ENCODE peak calls at places on chromosomes 3 and 15, in seven cellular contexts. L is uterus; K is left ventricle myocardium inferior; U is dorsolateral prefrontal cortex; A is esophagus muscularis mucosa; I is breast epithelium; M is CD8-positive, alpha-beta memory T cell. F is an unnamed sample.

GRCh38 chr15:75836953-75837321 is 6.3 kb upstream of the UBE2Q2 start:
- DNase-seq in K (no peak), M (peak; percentile 69), U (no peak), A (no peak), L (no peak), I (no peak), F (no peak)

GRCh38 chr3:150286390-150287147 is 121.5 kb upstream of the TSC22D2 start:
- DNase-seq in M (peak; percentile 45), U (no peak), A (no peak), L (no peak), I (no peak), K (no peak), F (no peak)

GRCh38 chr3:12159227-12159601 is 502 bp upstream of the TIMP4 start:
- DNase-seq in L (no peak), I (no peak), A (no peak), K (no peak), M (no peak), U (no peak), F (no peak)

GRCh38 chr15:55741592-55742497 is 1.1 kb downstream of the PRTG start:
- DNase-seq in A (peak; percentile 62), U (no peak), L (no peak), I (no peak), K (no peak), M (no peak), F (no peak)

GRCh38 chr3:189908646-189909045 is 212.1 kb downstream of the P3H2 start:
- DNase-seq in M (no peak), A (no peak), U (no peak), L (no peak), K (no peak), I (no peak), F (no peak)

GRCh38 chr3:168034152-168034928 is 61.4 kb downstream of the GOLIM4 start:
- DNase-seq in I (no peak), K (no peak), A (no peak), L (no peak), M (no peak), U (no peak), F (no peak)

GRCh38 chr15:60656491-60657284 is 177.7 kb upstream of the ICE2 start:
- DNase-seq in L (no peak), A (no peak), K (no peak), U (no peak), I (no peak), M (no peak), F (no peak)

GRCh38 chr3:186996356-186996755 is 66.0 kb downstream of the ST6GAL1 start:
- DNase-seq in L (no peak), M (no peak), K (no peak), U (no peak), A (no peak), I (no peak), F (no peak)

GRCh38 chr3:139159356-139159755 is 114.7 kb upstream of the PRR23C start:
- DNase-seq in A (no peak), U (no peak), K (no peak), M (no peak), I (no peak), L (no peak), F (no peak)

GRCh38 chr15:101723161-101723873 is 956 bp downstream of the TARS3 start:
- DNase-seq in A (no peak), M (peak; percentile 59), K (no peak), U (no peak), I (no peak), L (no peak), F (no peak)

GRCh38 chr3:152317956-152318355 is 49.2 kb downstream of the MBNL1 start:
- DNase-seq in M (no peak), I (no peak), A (no peak), K (no peak), U (no peak), L (no peak), F (no peak)

GRCh38 chr3:8651418-8652322 is 7.1 kb upstream of the SSUH2 start:
- DNase-seq in I (no peak), A (no peak), L (no peak), U (no peak), K (no peak), M (no peak), F (no peak)

GRCh38 chr3:11380314-11380713 is 108.1 kb downstream of the ATG7 start:
- DNase-seq in U (no peak), L (no peak), K (no peak), I (no peak), M (no peak), A (no peak), F (no peak)

GRCh38 chr3:16841906-16842709 is 42.6 kb upstream of the PLCL2 start:
- DNase-seq in L (no peak), M (peak; percentile 86), A (no peak), I (no peak), U (no peak), K (peak; percentile 40), F (peak; percentile 26)

GRCh38 chr3:169345662-169346331 is 317.7 kb downstream of the MECOM start:
- DNase-seq in M (no peak), I (no peak), L (no peak), A (no peak), U (no peak), K (no peak), F (no peak)

GRCh38 chr3:160038862-160039562 is 50.4 kb downstream of the IL12A start:
- DNase-seq in U (peak; percentile 57), M (no peak), L (no peak), K (no peak), I (peak; percentile 24), A (no peak), F (no peak)

GRCh38 chr15:67146214-67146613 is 80.8 kb downstream of the SMAD3 start:
- DNase-seq in U (no peak), A (no peak), I (no peak), M (no peak), L (peak; percentile 77), K (peak; percentile 58), F (no peak)

GRCh38 chr3:101903426-101903825 is 54.1 kb downstream of the NFKBIZ start:
- DNase-seq in I (no peak), A (no peak), L (no peak), U (no peak), K (no peak), M (no peak), F (no peak)

GRCh38 chr15:100703671-100704070 is 101.3 kb downstream of the ASB7 start:
- DNase-seq in U (no peak), K (no peak), M (no peak), A (no peak), L (peak; percentile 7), I (peak; percentile 6), F (no peak)
- H3K27ac ChIP-seq in U (no peak overlapping the region), K (no peak overlapping the region), M (no peak overlapping the region), A (no peak overlapping the region), L (no peak overlapping the region), I (no peak overlapping the region), F (no peak overlapping the region)

DNA sequence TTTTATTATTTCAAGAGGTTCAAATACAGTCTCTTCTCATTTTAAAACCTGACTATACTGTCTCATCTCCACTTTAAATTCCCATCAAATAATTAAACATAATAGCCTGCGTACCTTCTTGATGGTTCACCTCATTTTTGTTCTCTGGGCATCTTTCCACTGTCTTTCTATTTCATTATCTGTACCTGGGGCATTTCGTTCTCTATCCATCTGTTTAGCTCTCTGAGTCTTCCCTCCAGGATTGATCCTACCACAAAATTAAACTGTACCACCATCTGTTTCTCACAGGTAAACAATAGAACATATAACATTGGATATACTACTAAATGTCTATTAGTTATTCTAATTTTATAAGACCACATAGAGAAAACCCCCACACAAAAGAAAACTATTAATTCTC is 1331.4 kb downstream of the NSUN3 start:
- DNase-seq in I (no peak), K (no peak), U (no peak), A (no peak), L (no peak), M (no peak), F (no peak)
- H3K27ac ChIP-seq in I (no peak overlapping the region), K (no peak overlapping the region), U (no peak overlapping the region), A (no peak overlapping the region), L (no peak overlapping the region), M (no peak overlapping the region), F (no peak overlapping the region)

GRCh38 chr15:77841376-77841775 is 208.7 kb upstream of the LINGO1 start:
- DNase-seq in K (no peak), U (no peak), I (no peak), M (no peak), L (no peak), A (no peak), F (no peak)
- H3K27ac ChIP-seq in K (no peak overlapping the region), U (no peak overlapping the region), I (no peak overlapping the region), M (no peak overlapping the region), L (no peak overlapping the region), A (no peak overlapping the region), F (no peak overlapping the region)

DNA sequence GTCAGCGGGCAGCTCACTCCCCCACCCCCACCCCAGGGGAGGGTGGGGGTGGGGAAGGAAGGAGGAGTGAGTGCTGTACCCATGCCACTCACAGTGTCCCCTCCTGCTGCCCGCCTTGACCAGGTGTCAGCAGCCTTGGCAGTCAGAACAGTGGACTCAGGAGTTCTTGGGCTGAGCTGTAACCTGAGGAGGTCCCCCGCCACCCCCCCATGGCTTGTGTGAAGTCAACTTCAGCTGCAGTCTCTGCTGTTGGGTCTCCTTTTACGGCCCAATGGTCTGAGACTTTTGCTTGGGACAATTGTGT is 8.9 kb downstream of the MAPKAPK3 start:
- DNase-seq in K (no peak), M (no peak), A (no peak), U (no peak), I (no peak), L (no peak), F (no peak)
- H3K27ac ChIP-seq in K (peak overlapping the region; percentile 98), M (no peak overlapping the region), A (no peak overlapping the region), U (no peak overlapping the region), I (no peak overlapping the region), L (no peak overlapping the region), F (no peak overlapping the region)

GRCh38 chr3:134037168-134037567 is 7.4 kb upstream of the SLCO2A1 start:
- DNase-seq in I (no peak), A (no peak), M (no peak), U (no peak), L (no peak), K (no peak), F (no peak)

GRCh38 chr3:134039161-134039862 is 9.6 kb upstream of the SLCO2A1 start:
- DNase-seq in K (no peak), L (no peak), M (no peak), A (peak; percentile 86), I (no peak), U (no peak), F (no peak)

GRCh38 chr3:134038071-134038491 is 8.4 kb upstream of the SLCO2A1 start:
- DNase-seq in A (no peak), M (no peak), K (no peak), U (no peak), I (no peak), L (no peak), F (no peak)

GRCh38 chr3:134040066-134040465 is 10.3 kb upstream of the SLCO2A1 start:
- DNase-seq in A (no peak), U (no peak), K (no peak), L (no peak), I (no peak), M (no peak), F (no peak)

GRCh38 chr3:134038716-134039115 is 9.0 kb upstream of the SLCO2A1 start:
- DNase-seq in A (no peak), M (no peak), U (no peak), L (no peak), K (no peak), I (no peak), F (no peak)
- H3K27ac ChIP-seq in A (no peak overlapping the region), M (no peak overlapping the region), U (no peak overlapping the region), L (no peak overlapping the region), K (no peak overlapping the region), I (no peak overlapping the region), F (no peak overlapping the region)

DNA sequence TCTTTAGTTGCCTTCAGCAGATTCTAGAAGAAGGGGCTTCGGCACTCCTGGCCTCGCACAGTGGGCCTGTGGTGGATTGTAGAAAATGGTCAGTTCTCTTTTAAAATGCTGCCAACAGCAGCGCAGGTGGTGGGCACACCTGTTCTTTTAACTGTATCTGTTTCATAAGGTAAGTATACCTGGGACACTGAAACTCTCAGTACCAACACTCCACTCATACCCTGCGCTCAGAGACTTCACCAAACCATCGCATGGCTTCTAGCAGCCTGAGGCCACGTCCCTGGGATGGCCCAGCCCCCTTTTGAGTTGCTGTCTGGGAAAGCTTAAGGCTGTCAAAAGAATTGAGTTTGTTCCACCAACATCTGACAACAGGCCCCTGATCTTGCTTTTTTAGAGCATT is 56.7 kb upstream of the MCF2L2 start:
- DNase-seq in I (no peak), A (peak; percentile 17), L (no peak), K (no peak), U (no peak), M (no peak), F (no peak)
- H3K27ac ChIP-seq in I (no peak overlapping the region), A (no peak overlapping the region), L (no peak overlapping the region), K (no peak overlapping the region), U (no peak overlapping the region), M (no peak overlapping the region), F (no peak overlapping the region)

F was measured in caudate nucleus.